ENCODE peak calls at places on chromosomes 7 and 10, in seven cellular contexts. U is GM23248, E is HEK293T, T is putamen, S is astrocyte of the hippocampus, J is iPS DF 6.9, B is right cardiac atrium. D is an unnamed sample.

GRCh38 chr10:130708465-130708864 is 572.3 kb downstream of the GLRX3 start:
- DNase-seq in U (no peak), E (no peak), T (no peak), S (no peak), J (no peak), B (no peak), D (no peak)

GRCh38 chr7:114519215-114519614 is 104.6 kb downstream of the FOXP2 start:
- DNase-seq in U (no peak), E (no peak), T (peak), S (peak), J (no peak), B (no peak), D (peak)

GRCh38 chr7:50371551-50372021 is 67.1 kb downstream of the IKZF1 start:
- DNase-seq in U (no peak), E (no peak), T (no peak), S (no peak), J (no peak), B (no peak), D (no peak)

GRCh38 chr10:68081916-68082315 is 6.8 kb upstream of the HERC4 start:
- DNase-seq in U (no peak), E (no peak), T (no peak), S (no peak), J (no peak), B (no peak), D (no peak)

GRCh38 chr7:43612599-43613589 is 30.0 kb downstream of the STK17A start:
- DNase-seq in U (peak), E (no peak), T (peak), S (peak), J (no peak), B (no peak), D (no peak)

GRCh38 chr10:29243750-29244149 is 45.1 kb upstream of the LYZL1 start:
- DNase-seq in U (peak), E (no peak), T (no peak), S (no peak), J (peak), B (no peak), D (no peak)

GRCh38 chr7:48144291-48144768 is 26.9 kb upstream of the ABCA13 start:
- DNase-seq in U (no peak), E (no peak), T (no peak), S (no peak), J (no peak), B (no peak), D (no peak)

GRCh38 chr7:88586219-88586618 is 173.3 kb upstream of the ZNF804B start:
- DNase-seq in U (no peak), E (no peak), T (no peak), S (no peak), J (no peak), B (no peak), D (no peak)

GRCh38 chr10:111089293-111089692 is 12.5 kb downstream of the ADRA2A start:
- DNase-seq in U (no peak), E (no peak), T (no peak), S (no peak), J (no peak), B (no peak), D (no peak)

GRCh38 chr10:43861966-43862751 is 213.5 kb upstream of the ZNF32 start:
- DNase-seq in U (peak), E (no peak), T (no peak), S (peak), J (no peak), B (peak), D (no peak)

GRCh38 chr7:43891069-43891955 is 15.1 kb downstream of the URGCP start:
- DNase-seq in U (no peak), E (no peak), T (no peak), S (no peak), J (no peak), B (no peak), D (no peak)

GRCh38 chr10:42475168-42476098 is 162.9 kb downstream of the ZNF33B start:
- DNase-seq in U (peak), E (peak), T (peak), S (peak), J (no peak), B (peak), D (peak)

GRCh38 chr7:35370694-35371093 is 116.8 kb upstream of the TBX20 start:
- DNase-seq in U (no peak), E (no peak), T (no peak), S (no peak), J (no peak), B (no peak), D (no peak)

GRCh38 chr10:132547421-132547861 is 9.9 kb downstream of the INPP5A start:
- DNase-seq in U (no peak), E (no peak), T (no peak), S (no peak), J (no peak), B (no peak), D (no peak)

GRCh38 chr10:126062132-126063032 is 166.0 kb downstream of the FANK1 start:
- DNase-seq in U (peak), E (no peak), T (peak), S (peak), J (no peak), B (peak), D (no peak)

GRCh38 chr7:110186334-110186733 is 904.6 kb upstream of the LRRN3 start:
- DNase-seq in U (no peak), E (no peak), T (no peak), S (no peak), J (no peak), B (no peak), D (no peak)

GRCh38 chr10:110916554-110917346 is 2.2 kb downstream of the BBIP1 start:
- DNase-seq in U (peak), E (peak), T (no peak), S (peak), J (no peak), B (no peak), D (no peak)

GRCh38 chr7:132622081-132622480 is 45.8 kb upstream of the PLXNA4 start:
- DNase-seq in U (peak), E (no peak), T (no peak), S (no peak), J (no peak), B (no peak), D (no peak)

GRCh38 chr7:151540146-151540545 is 20.5 kb upstream of the RHEB start:
- DNase-seq in U (no peak), E (no peak), T (no peak), S (no peak), J (no peak), B (no peak), D (no peak)

GRCh38 chr10:60185426-60185825 is 204.2 kb downstream of the ANK3 start:
- DNase-seq in U (peak), E (no peak), T (no peak), S (no peak), J (no peak), B (no peak), D (no peak)

GRCh38 chr10:4663162-4663992 is 162.6 kb upstream of the AKR1E2 start:
- DNase-seq in U (peak), E (peak), T (no peak), S (peak), J (no peak), B (peak), D (peak)

GRCh38 chr7:100965051-100965722 is 4.2 kb upstream of the MUC12 start:
- DNase-seq in U (no peak), E (no peak), T (no peak), S (no peak), J (no peak), B (no peak), D (no peak)

GRCh38 chr7:127979728-127980126 is 51.5 kb downstream of the LRRC4 start:
- DNase-seq in U (no peak), E (no peak), T (no peak), S (no peak), J (no peak), B (no peak), D (no peak)

GRCh38 chr7:108286290-108286904 is 156.2 kb upstream of the LAMB4 start:
- DNase-seq in U (no peak), E (no peak), T (no peak), S (no peak), J (no peak), B (no peak), D (no peak)

GRCh38 chr10:775245-776075 is 86.0 kb upstream of the DIP2C start:
- DNase-seq in U (peak), E (no peak), T (peak), S (peak), J (no peak), B (no peak), D (no peak)

GRCh38 chr10:75613685-75614587 is 182.5 kb downstream of the LRMDA start:
- DNase-seq in U (peak), E (peak), T (no peak), S (no peak), J (no peak), B (no peak), D (no peak)

GRCh38 chr10:62616885-62617635 is 187.5 kb upstream of the ADO start:
- DNase-seq in U (no peak), E (no peak), T (no peak), S (no peak), J (no peak), B (no peak), D (no peak)

GRCh38 chr7:6636741-6637543 is at the start of gene ZNF316:
- DNase-seq in U (peak), E (peak), T (peak), S (peak), J (no peak), B (peak), D (peak)

GRCh38 chr7:82678716-82679115 is 235.1 kb upstream of the CACNA2D1 start:
- DNase-seq in U (no peak), E (no peak), T (no peak), S (no peak), J (no peak), B (no peak), D (no peak)

GRCh38 chr7:22669692-22670421 is 57.1 kb upstream of the IL6 start:
- DNase-seq in U (no peak), E (no peak), T (no peak), S (no peak), J (no peak), B (no peak), D (no peak)

GRCh38 chr7:17056491-17057142 is 174.8 kb upstream of the AGR3 start:
- DNase-seq in U (peak), E (no peak), T (no peak), S (no peak), J (no peak), B (no peak), D (no peak)

GRCh38 chr7:139876622-139877283 is 47.7 kb downstream of the TBXAS1 start:
- DNase-seq in U (peak), E (no peak), T (no peak), S (no peak), J (no peak), B (no peak), D (no peak)

GRCh38 chr7:74482629-74483401 is 29.1 kb downstream of the GTF2IRD1 start:
- DNase-seq in U (peak), E (no peak), T (no peak), S (peak), J (no peak), B (no peak), D (no peak)

GRCh38 chr7:141754939-141755338 is 9.0 kb upstream of the TAS2R3 start:
- DNase-seq in U (peak), E (peak), T (no peak), S (peak), J (peak), B (no peak), D (peak)

GRCh38 chr10:114995468-114995867 is 57.5 kb downstream of the TRUB1 start:
- DNase-seq in U (peak), E (no peak), T (no peak), S (peak), J (no peak), B (no peak), D (no peak)

GRCh38 chr10:116296358-116296757 is 23.4 kb upstream of the GFRA1 start:
- DNase-seq in U (no peak), E (no peak), T (no peak), S (no peak), J (no peak), B (no peak), D (no peak)

GRCh38 chr7:74289660-74290589 is 718 bp downstream of the CLIP2 start:
- DNase-seq in U (peak), E (no peak), T (no peak), S (peak), J (no peak), B (peak), D (no peak)